ENCODE peak calls at places on chromosomes 1 and 21, in six cellular contexts. V is GM12891, B is K562, S is H1, P is HepG2, O is GM12878. J is an unnamed sample.

GRCh38 chr1:11519629-11520031 is 40.7 kb downstream of the DISP3 start:
- DNase-seq in P (no peak), V (no peak), O (no peak), B (no peak), S (no peak), J (no peak)

GRCh38 chr1:110076789-110077500 is 6.5 kb upstream of the ALX3 start:
- DNase-seq in O (no peak), V (no peak), S (no peak), B (no peak), P (no peak), J (no peak)

GRCh38 chr1:230144010-230144614 is 77.1 kb downstream of the GALNT2 start:
- DNase-seq in O (no peak), V (no peak), P (peak), B (no peak), S (no peak), J (no peak)

GRCh38 chr1:226223157-226223785 is at the start of gene MIXL1:
- DNase-seq in S (peak), B (no peak), P (peak), O (no peak), V (peak), J (peak)

GRCh38 chr1:111198836-111199235 is 1.6 kb downstream of the DENND2D start:
- DNase-seq in O (no peak), S (no peak), B (no peak), V (no peak), P (no peak), J (no peak)

GRCh38 chr1:7770939-7771672 is at the start of gene VAMP3:
- DNase-seq in B (peak), P (peak), V (peak), S (peak), O (peak), J (peak)

GRCh38 chr1:57066980-57067615 is 101.3 kb upstream of the C8B start:
- DNase-seq in V (no peak), B (no peak), O (no peak), S (no peak), P (peak), J (no peak)

GRCh38 chr1:237638555-237638954 is 252.2 kb downstream of the ZP4 start:
- DNase-seq in S (no peak), O (no peak), B (no peak), V (no peak), P (no peak), J (no peak)

GRCh38 chr1:91732291-91732953 is 153.5 kb downstream of the TGFBR3 start:
- DNase-seq in S (no peak), O (no peak), B (peak), V (no peak), P (no peak), J (peak)

DNA sequence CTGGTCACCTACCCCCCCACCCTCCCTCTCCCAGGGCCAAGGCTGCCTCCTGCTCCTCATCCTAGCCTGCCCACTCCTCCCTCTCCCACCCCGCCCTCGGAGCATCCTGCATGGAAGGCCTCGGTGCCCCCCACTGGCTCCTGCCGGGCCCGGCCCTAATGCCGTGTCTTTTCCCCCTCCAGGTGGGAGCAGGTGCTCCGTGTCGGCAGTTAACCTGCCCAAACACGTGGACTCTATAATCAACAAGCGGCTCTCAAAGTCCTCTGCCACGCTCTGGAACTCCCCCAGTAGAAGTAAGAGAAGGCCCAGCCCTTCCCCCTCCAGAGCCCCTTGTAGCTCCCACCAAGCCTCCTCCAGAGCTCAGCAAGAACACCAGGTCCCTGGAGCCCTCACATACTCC is 18.8 kb downstream of the MAP7D1 start:
- DNase-seq in P (no peak), S (no peak), O (no peak), B (no peak), V (no peak), J (no peak)
- TF ChIP-seq POLR2A in P (no peak), S (no peak), O (no peak), B (no peak), V (no peak), J (no peak)

GRCh38 chr1:200226268-200226968 is 183.4 kb downstream of the ZNF281 start:
- DNase-seq in V (no peak), B (peak), O (no peak), S (no peak), P (no peak), J (no peak)
- TF ChIP-seq TAF1 in V (no peak), B (no peak), O (no peak), S (no peak), P (no peak), J (no peak)

GRCh38 chr1:4725416-4725815 is 71.0 kb downstream of the AJAP1 start:
- DNase-seq in V (no peak), O (no peak), P (no peak), S (no peak), B (no peak), J (no peak)

GRCh38 chr1:4724001-4724400 is 69.6 kb downstream of the AJAP1 start:
- DNase-seq in B (no peak), S (no peak), O (no peak), V (no peak), P (no peak), J (no peak)

GRCh38 chr1:4726620-4727341 is 72.4 kb downstream of the AJAP1 start:
- DNase-seq in S (no peak), V (no peak), O (no peak), B (no peak), P (no peak), J (no peak)

GRCh38 chr1:4723106-4723505 is 68.7 kb downstream of the AJAP1 start:
- DNase-seq in V (no peak), P (no peak), B (no peak), O (no peak), S (no peak), J (no peak)

GRCh38 chr1:4724695-4725250 is 70.4 kb downstream of the AJAP1 start:
- DNase-seq in S (no peak), V (no peak), P (no peak), B (no peak), O (no peak), J (no peak)
- TF ChIP-seq POLR2A in S (no peak), V (no peak), P (no peak), B (no peak), O (no peak), J (no peak)

GRCh38 chr21:45074818-45075605 is 632 bp downstream of the ADARB1 start:
- DNase-seq in V (no peak), P (no peak), O (no peak), B (peak), S (peak), J (no peak)
- TF ChIP-seq TAF1 in V (no peak), P (no peak), O (no peak), B (no peak), S (no peak), J (no peak)

DNA sequence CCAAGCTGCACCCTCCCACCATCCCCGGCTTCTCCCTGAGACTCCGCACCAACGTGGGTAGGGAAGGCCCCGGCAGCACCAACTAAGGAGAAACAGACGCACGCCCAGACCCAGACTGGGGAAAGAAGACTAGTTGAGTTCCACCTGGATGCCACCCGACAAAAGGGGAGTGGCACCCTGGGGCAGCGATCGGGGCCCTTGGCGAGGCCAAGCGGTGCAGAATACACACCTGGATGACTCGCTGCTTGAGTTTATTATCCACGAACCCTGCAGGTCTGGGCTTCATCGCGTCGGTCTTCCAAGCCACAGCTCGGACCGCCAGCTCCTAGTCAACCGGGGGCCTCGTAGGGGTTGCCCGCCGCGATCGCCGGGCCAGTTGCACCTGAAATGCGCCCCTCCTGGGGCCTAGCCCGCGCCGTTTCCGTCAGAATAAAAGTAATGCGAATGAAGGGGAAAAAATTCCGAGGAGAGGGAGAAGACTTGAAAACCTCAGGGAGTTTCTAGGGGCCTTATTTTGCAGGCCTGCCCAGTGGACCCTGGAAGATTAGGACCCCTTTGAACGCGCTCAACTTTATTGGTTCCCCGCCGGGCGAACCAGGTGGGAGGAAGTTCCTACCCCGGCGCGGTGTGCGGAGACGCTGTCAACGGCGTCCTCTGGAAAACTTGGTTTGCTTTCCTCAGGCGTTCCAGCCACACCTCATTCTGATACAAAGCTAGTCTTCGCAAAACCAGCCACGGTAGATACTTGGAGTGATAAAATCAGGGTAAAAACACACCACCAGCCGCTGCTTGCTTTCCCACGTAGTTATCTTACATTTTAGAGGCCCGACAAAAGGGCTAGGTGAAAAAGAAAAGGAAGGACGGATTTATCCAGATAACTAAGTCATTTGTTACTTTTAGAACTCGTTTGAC is at the start of gene NVL:
- DNase-seq in S (peak), V (peak), P (peak), B (peak), O (peak), J (peak)
- TF ChIP-seq POLR2A in S (peak), V (peak), P (peak), B (peak), O (peak), J (peak)

DNA sequence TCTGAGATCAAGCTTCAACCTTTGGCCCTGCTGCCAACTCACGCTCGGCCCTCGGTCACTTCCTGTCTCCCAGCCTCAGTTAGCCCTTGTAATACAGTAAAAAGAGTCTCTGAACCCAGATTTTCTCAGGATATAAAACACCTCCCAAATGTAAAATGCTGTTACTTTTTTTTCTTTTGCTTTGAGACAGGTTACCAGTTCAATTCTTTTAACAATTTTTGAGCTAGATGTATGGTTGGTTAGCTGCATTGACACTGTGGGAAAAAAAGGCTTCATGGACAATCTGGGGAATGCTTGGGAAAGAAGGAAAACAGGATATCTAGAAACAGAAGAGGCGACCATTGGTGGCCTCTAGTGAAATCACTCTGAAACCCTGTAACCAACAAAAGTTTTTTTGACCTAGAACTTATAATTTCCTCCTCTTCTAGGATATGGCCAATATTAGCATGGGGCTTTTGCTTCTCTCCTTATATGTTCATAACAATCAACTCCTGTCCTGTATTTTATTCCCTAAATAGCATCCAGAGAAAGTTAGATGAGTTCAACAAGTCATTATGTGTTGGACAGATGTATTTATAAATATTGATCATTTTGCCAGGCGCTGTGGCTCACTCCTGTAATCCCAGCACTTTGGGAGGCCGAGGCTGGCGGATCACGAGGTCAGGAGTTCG is 1.3 kb downstream of the CMPK1 start:
- DNase-seq in P (peak), B (no peak), O (peak), S (no peak), V (no peak), J (no peak)
- TF ChIP-seq TAF1 in P (peak), B (no peak), O (no peak), S (no peak), V (no peak), J (no peak)

GRCh38 chr1:227318003-227318851 is at the start of gene CDC42BPA:
- DNase-seq in V (peak), O (no peak), P (peak), S (peak), B (peak), J (peak)
- TF ChIP-seq POLR2A in V (no peak), O (no peak), P (peak), S (peak), B (peak), J (no peak)

GRCh38 chr1:85334962-85335361 is 58.5 kb upstream of the BCL10 start:
- DNase-seq in O (no peak), P (no peak), B (no peak), S (no peak), V (no peak), J (no peak)
- TF ChIP-seq TAF1 in O (no peak), P (no peak), B (no peak), S (no peak), V (no peak), J (no peak)

GRCh38 chr1:76074321-76075187 is at the start of gene ST6GALNAC3:
- DNase-seq in B (peak), P (peak), O (no peak), V (peak), S (peak), J (peak)
- TF ChIP-seq POLR2A in B (no peak), P (no peak), O (no peak), V (no peak), S (peak), J (no peak)

DNA sequence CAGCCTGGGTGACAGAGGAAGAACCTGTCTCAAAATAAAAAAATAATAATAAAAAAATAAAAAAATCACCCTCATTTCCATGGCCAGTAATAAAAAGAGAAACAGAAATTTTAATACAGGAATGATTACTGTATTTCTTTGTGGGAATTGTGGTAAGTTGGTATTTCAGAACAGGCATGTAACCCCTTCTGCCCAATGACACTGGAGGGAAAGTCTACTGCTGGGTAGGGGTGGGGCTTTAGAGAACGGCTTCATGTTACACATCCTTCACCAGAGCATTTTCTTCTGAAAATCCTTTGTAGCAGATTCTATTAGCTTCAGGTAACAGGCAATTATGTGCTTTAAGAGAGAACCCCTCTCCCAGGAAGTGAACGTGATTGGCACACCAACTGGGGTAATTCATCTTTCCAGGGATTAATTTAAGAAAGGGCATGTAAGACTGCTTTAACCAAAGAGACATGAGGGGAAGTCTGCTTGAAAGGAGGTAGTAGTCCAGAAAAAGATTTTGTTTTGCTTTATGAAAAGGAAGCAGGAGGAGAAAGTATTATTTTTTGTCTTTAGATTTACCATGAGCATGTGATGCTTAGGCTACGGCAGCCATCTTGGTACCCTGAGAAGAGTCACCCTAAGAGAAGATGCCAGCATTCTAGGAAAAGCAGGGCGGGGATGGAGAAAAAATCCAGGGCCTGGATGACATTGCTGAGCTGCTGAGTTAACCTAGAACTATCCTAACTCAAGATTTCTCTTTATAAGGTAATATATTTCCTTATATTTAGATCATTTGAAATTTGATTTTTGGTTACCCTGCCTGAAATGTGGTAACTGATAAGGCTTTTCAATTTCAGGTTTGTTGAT is 57.7 kb upstream of the DPT start:
- DNase-seq in S (no peak), P (no peak), B (no peak), V (no peak), O (no peak), J (no peak)
- TF ChIP-seq TAF1 in S (no peak), P (no peak), B (no peak), V (no peak), O (no peak), J (no peak)